ENCODE peak calls at places on chromosomes 2 and 18, in eight cellular contexts. One of them, this sample, is unnamed.

GRCh38 chr2:105812180-105813044 is 67.7 kb downstream of the NCK2 start:
- DNase-seq in retinal pigment epithelial cell: peak
- DNase-seq in RCC 7860: no peak
- DNase-seq in NCI-H460: no peak
- DNase-seq in HT1080: no peak
- DNase-seq in HEK293T: no peak
- DNase-seq in activated T-cell treated with anti-CD3 and anti-CD28 coated beads, Interleukin-2, amount 50 U/mL, for 48 hours: no peak
- DNase-seq in NCI-H2081: no peak
- DNase-seq in this sample: no peak

GRCh38 chr2:5673148-5673860 is 18.9 kb upstream of the SOX11 start:
- DNase-seq in retinal pigment epithelial cell: no peak
- DNase-seq in RCC 7860: no peak
- DNase-seq in NCI-H460: no peak
- DNase-seq in HT1080: no peak
- DNase-seq in HEK293T: no peak
- DNase-seq in activated T-cell treated with anti-CD3 and anti-CD28 coated beads, Interleukin-2, amount 50 U/mL, for 48 hours: no peak
- DNase-seq in NCI-H2081: peak
- DNase-seq in this sample: no peak

GRCh38 chr18:22170421-22171262 is 1.3 kb downstream of the GATA6 start:
- DNase-seq in retinal pigment epithelial cell: no peak
- DNase-seq in RCC 7860: peak
- DNase-seq in NCI-H460: peak
- DNase-seq in HT1080: peak
- DNase-seq in HEK293T: peak
- DNase-seq in activated T-cell treated with anti-CD3 and anti-CD28 coated beads, Interleukin-2, amount 50 U/mL, for 48 hours: no peak
- DNase-seq in NCI-H2081: no peak
- DNase-seq in this sample: peak

GRCh38 chr2:205682239-205683021 is at the start of gene NRP2:
- DNase-seq in retinal pigment epithelial cell: no peak
- DNase-seq in RCC 7860: peak
- DNase-seq in NCI-H460: peak
- DNase-seq in HT1080: peak
- DNase-seq in HEK293T: peak
- DNase-seq in activated T-cell treated with anti-CD3 and anti-CD28 coated beads, Interleukin-2, amount 50 U/mL, for 48 hours: peak
- DNase-seq in NCI-H2081: peak
- DNase-seq in this sample: peak

GRCh38 chr18:10838594-10838993 is 310.8 kb downstream of the PIEZO2 start:
- DNase-seq in retinal pigment epithelial cell: no peak
- DNase-seq in RCC 7860: no peak
- DNase-seq in NCI-H460: peak
- DNase-seq in HT1080: peak
- DNase-seq in HEK293T: no peak
- DNase-seq in activated T-cell treated with anti-CD3 and anti-CD28 coated beads, Interleukin-2, amount 50 U/mL, for 48 hours: no peak
- DNase-seq in NCI-H2081: no peak
- DNase-seq in this sample: no peak

GRCh38 chr18:3593381-3593903 is 143.5 kb downstream of the TGIF1 start:
- DNase-seq in retinal pigment epithelial cell: peak
- DNase-seq in RCC 7860: peak
- DNase-seq in NCI-H460: no peak
- DNase-seq in HT1080: peak
- DNase-seq in HEK293T: no peak
- DNase-seq in activated T-cell treated with anti-CD3 and anti-CD28 coated beads, Interleukin-2, amount 50 U/mL, for 48 hours: peak
- DNase-seq in NCI-H2081: no peak
- DNase-seq in this sample: no peak

GRCh38 chr2:71934595-71935263 is 212.9 kb downstream of the CYP26B1 start:
- DNase-seq in retinal pigment epithelial cell: no peak
- DNase-seq in RCC 7860: no peak
- DNase-seq in NCI-H460: no peak
- DNase-seq in HT1080: no peak
- DNase-seq in HEK293T: peak
- DNase-seq in activated T-cell treated with anti-CD3 and anti-CD28 coated beads, Interleukin-2, amount 50 U/mL, for 48 hours: no peak
- DNase-seq in NCI-H2081: no peak
- DNase-seq in this sample: no peak

GRCh38 chr2:100780203-100781008 is 39.5 kb upstream of the NPAS2 start:
- DNase-seq in retinal pigment epithelial cell: peak
- DNase-seq in RCC 7860: peak
- DNase-seq in NCI-H460: peak
- DNase-seq in HT1080: peak
- DNase-seq in HEK293T: no peak
- DNase-seq in activated T-cell treated with anti-CD3 and anti-CD28 coated beads, Interleukin-2, amount 50 U/mL, for 48 hours: no peak
- DNase-seq in NCI-H2081: no peak
- DNase-seq in this sample: no peak

GRCh38 chr2:201830666-201831065 is 24.3 kb downstream of the CDK15 start:
- DNase-seq in retinal pigment epithelial cell: no peak
- DNase-seq in RCC 7860: no peak
- DNase-seq in NCI-H460: no peak
- DNase-seq in HT1080: no peak
- DNase-seq in HEK293T: no peak
- DNase-seq in activated T-cell treated with anti-CD3 and anti-CD28 coated beads, Interleukin-2, amount 50 U/mL, for 48 hours: no peak
- DNase-seq in NCI-H2081: no peak
- DNase-seq in this sample: no peak

GRCh38 chr18:48486762-48487161 is 52.1 kb upstream of the CTIF start:
- DNase-seq in retinal pigment epithelial cell: no peak
- DNase-seq in RCC 7860: no peak
- DNase-seq in NCI-H460: no peak
- DNase-seq in HT1080: no peak
- DNase-seq in HEK293T: no peak
- DNase-seq in activated T-cell treated with anti-CD3 and anti-CD28 coated beads, Interleukin-2, amount 50 U/mL, for 48 hours: no peak
- DNase-seq in NCI-H2081: no peak
- DNase-seq in this sample: no peak

GRCh38 chr2:106792671-106793070 is 93.3 kb downstream of the ST6GAL2 start:
- DNase-seq in retinal pigment epithelial cell: no peak
- DNase-seq in RCC 7860: no peak
- DNase-seq in NCI-H460: no peak
- DNase-seq in HT1080: no peak
- DNase-seq in HEK293T: no peak
- DNase-seq in activated T-cell treated with anti-CD3 and anti-CD28 coated beads, Interleukin-2, amount 50 U/mL, for 48 hours: no peak
- DNase-seq in NCI-H2081: no peak
- DNase-seq in this sample: no peak

GRCh38 chr2:82182270-82182669 is 1877.7 kb upstream of the LRRTM1 start:
- DNase-seq in retinal pigment epithelial cell: no peak
- DNase-seq in RCC 7860: no peak
- DNase-seq in NCI-H460: no peak
- DNase-seq in HT1080: peak
- DNase-seq in HEK293T: no peak
- DNase-seq in activated T-cell treated with anti-CD3 and anti-CD28 coated beads, Interleukin-2, amount 50 U/mL, for 48 hours: no peak
- DNase-seq in NCI-H2081: no peak
- DNase-seq in this sample: no peak

GRCh38 chr2:105836840-105837692 is 92.4 kb downstream of the NCK2 start:
- DNase-seq in retinal pigment epithelial cell: no peak
- DNase-seq in RCC 7860: no peak
- DNase-seq in NCI-H460: no peak
- DNase-seq in HT1080: no peak
- DNase-seq in HEK293T: no peak
- DNase-seq in activated T-cell treated with anti-CD3 and anti-CD28 coated beads, Interleukin-2, amount 50 U/mL, for 48 hours: peak
- DNase-seq in NCI-H2081: no peak
- DNase-seq in this sample: no peak

GRCh38 chr2:159199751-159200465 is 86.6 kb downstream of the WDSUB1 start:
- DNase-seq in retinal pigment epithelial cell: no peak
- DNase-seq in RCC 7860: no peak
- DNase-seq in NCI-H460: no peak
- DNase-seq in HT1080: no peak
- DNase-seq in HEK293T: no peak
- DNase-seq in activated T-cell treated with anti-CD3 and anti-CD28 coated beads, Interleukin-2, amount 50 U/mL, for 48 hours: no peak
- DNase-seq in NCI-H2081: no peak
- DNase-seq in this sample: no peak

GRCh38 chr2:230161180-230161579 is 58.6 kb downstream of the SP110 start:
- DNase-seq in retinal pigment epithelial cell: no peak
- DNase-seq in RCC 7860: no peak
- DNase-seq in NCI-H460: no peak
- DNase-seq in HT1080: peak
- DNase-seq in HEK293T: no peak
- DNase-seq in activated T-cell treated with anti-CD3 and anti-CD28 coated beads, Interleukin-2, amount 50 U/mL, for 48 hours: peak
- DNase-seq in NCI-H2081: no peak
- DNase-seq in this sample: no peak

This sample was measured in T47D.